ENCODE peak calls at places on chromosomes 13 and 19, in eight cellular contexts. K is GM13977, O is colonic mucosa, D is astrocyte of the cerebellum, M is AG04450, Y is endodermal cell, B is stomach, E is thoracic aorta. N is an unnamed sample.

GRCh38 chr13:107441279-107441678 is 774.1 kb downstream of the LIG4 start:
- DNase-seq in K (no peak), O (no peak), D (peak), M (peak), Y (no peak), B (no peak), E (no peak), N (peak)

GRCh38 chr13:74575729-74576125 is 441.5 kb upstream of the KLF12 start:
- DNase-seq in K (no peak), O (peak), D (no peak), M (no peak), Y (peak), B (peak), E (peak), N (no peak)

GRCh38 chr13:66635526-66635925 is 594.6 kb downstream of the PCDH9 start:
- DNase-seq in K (no peak), O (no peak), D (peak), M (peak), Y (no peak), B (no peak), E (no peak), N (peak)

GRCh38 chr19:1169921-1170885 is 3.9 kb downstream of the SBNO2 start:
- DNase-seq in K (no peak), O (no peak), D (no peak), M (peak), Y (no peak), B (peak), E (no peak), N (no peak)

GRCh38 chr13:108322206-108322824 is 52.8 kb downstream of the TNFSF13B start:
- DNase-seq in K (peak), O (no peak), D (peak), M (peak), Y (no peak), B (no peak), E (no peak), N (peak)

GRCh38 chr13:101218484-101218883 is 197.8 kb downstream of the NALCN start:
- DNase-seq in K (no peak), O (no peak), D (no peak), M (no peak), Y (no peak), B (no peak), E (no peak), N (no peak)

GRCh38 chr19:4043966-4044365 is 22.7 kb downstream of the ZBTB7A start:
- DNase-seq in K (peak), O (no peak), D (no peak), M (no peak), Y (no peak), B (no peak), E (no peak), N (no peak)

GRCh38 chr19:50319156-50319555 is 10.0 kb downstream of the KCNC3 start:
- DNase-seq in K (peak), O (no peak), D (no peak), M (no peak), Y (no peak), B (no peak), E (no peak), N (no peak)

GRCh38 chr19:40315812-40316475 is 30.8 kb upstream of the AKT2 start:
- DNase-seq in K (no peak), O (no peak), D (no peak), M (no peak), Y (no peak), B (no peak), E (no peak), N (no peak)

GRCh38 chr19:30202060-30202600 is 170.1 kb upstream of the ZNF536 start:
- DNase-seq in K (no peak), O (no peak), D (no peak), M (no peak), Y (peak), B (no peak), E (no peak), N (no peak)

GRCh38 chr13:112781881-112782361 is 92.1 kb downstream of the ATP11A start:
- DNase-seq in K (no peak), O (no peak), D (no peak), M (no peak), Y (no peak), B (peak), E (no peak), N (no peak)

GRCh38 chr13:36130542-36131214 is 504 bp downstream of the DCLK1 start:
- DNase-seq in K (no peak), O (no peak), D (no peak), M (no peak), Y (peak), B (no peak), E (no peak), N (no peak)

GRCh38 chr13:32825481-32825880 is 190.7 kb upstream of the KL start:
- DNase-seq in K (no peak), O (no peak), D (no peak), M (no peak), Y (no peak), B (no peak), E (no peak), N (no peak)

GRCh38 chr19:28065026-28065425 is 1147.9 kb downstream of the UQCRFS1 start:
- DNase-seq in K (no peak), O (no peak), D (no peak), M (no peak), Y (no peak), B (no peak), E (no peak), N (no peak)

GRCh38 chr19:51772977-51773376 is 12.0 kb downstream of the FPR2 start:
- DNase-seq in K (no peak), O (no peak), D (no peak), M (no peak), Y (no peak), B (no peak), E (no peak), N (no peak)

GRCh38 chr13:94419304-94419943 is 60.1 kb downstream of the DCT start:
- DNase-seq in K (no peak), O (no peak), D (no peak), M (peak), Y (no peak), B (no peak), E (no peak), N (peak)

GRCh38 chr19:49339364-49340068 is 4.3 kb downstream of the CD37 start:
- DNase-seq in K (peak), O (peak), D (no peak), M (peak), Y (peak), B (peak), E (peak), N (peak)

GRCh38 chr19:49593233-49594113 is 2.5 kb downstream of the PRR12 start:
- DNase-seq in K (peak), O (peak), D (peak), M (peak), Y (peak), B (peak), E (peak), N (peak)

GRCh38 chr13:94325660-94326059 is 153.8 kb downstream of the DCT start:
- DNase-seq in K (no peak), O (no peak), D (no peak), M (no peak), Y (no peak), B (no peak), E (no peak), N (no peak)

GRCh38 chr19:51784922-51785690 is 9.9 kb upstream of the FPR3 start:
- DNase-seq in K (no peak), O (peak), D (no peak), M (no peak), Y (no peak), B (no peak), E (peak), N (no peak)

GRCh38 chr19:8481191-8481590 is 21.2 kb downstream of the PRAM1 start:
- DNase-seq in K (no peak), O (no peak), D (no peak), M (no peak), Y (no peak), B (no peak), E (no peak), N (no peak)

GRCh38 chr13:69291292-69291906 is 816.2 kb upstream of the ATXN8OS start:
- DNase-seq in K (no peak), O (no peak), D (no peak), M (no peak), Y (no peak), B (no peak), E (no peak), N (no peak)

GRCh38 chr19:47280183-47280797 is 5.6 kb downstream of the INAFM1 start:
- DNase-seq in K (no peak), O (no peak), D (no peak), M (no peak), Y (peak), B (peak), E (no peak), N (no peak)

GRCh38 chr13:43110658-43111057 is 87.3 kb downstream of the DNAJC15 start:
- DNase-seq in K (no peak), O (no peak), D (no peak), M (no peak), Y (no peak), B (no peak), E (no peak), N (no peak)

DNA sequence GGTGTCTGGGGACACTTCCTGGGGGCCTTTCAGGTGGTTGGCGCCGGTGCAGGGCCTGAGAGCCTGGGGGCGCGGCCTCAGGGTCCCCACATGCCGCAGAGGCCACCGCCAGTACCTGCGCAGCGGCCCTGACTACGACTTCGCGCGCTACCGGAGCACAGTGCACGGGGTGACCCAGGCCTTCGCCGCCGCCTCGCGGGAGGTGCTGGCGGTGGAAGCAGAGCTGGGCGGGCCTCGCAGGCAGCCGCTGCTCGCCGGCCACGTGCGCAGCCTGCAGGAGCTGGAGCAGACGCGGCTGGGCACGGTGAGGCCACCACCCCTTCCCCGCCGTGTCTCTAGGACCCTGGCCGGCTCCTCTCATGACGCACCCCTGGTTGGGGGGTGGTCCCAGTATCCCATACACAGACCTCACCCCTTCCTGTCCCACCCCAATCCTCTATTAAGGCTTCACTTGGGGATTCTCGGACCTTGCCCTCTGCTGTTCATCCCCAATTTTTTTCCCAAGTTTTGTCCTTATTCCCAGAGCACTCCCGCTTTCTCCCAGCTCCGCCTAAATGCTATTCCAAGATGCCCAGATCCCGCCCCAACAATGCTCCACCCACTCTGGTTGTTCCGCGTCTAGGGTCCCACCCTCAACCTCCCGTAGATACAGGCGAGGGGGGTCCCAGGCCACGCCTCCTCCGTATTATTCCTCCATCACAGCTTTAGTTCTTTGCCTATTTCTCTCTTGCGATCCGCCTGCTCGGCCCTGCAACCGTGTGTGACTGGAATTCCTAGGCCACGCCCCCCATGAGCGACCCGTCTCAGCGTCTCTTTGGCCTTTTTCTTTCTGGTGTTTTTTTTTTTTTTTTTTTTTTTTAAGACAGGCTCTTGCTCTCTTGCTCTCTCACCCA is 1.0 kb downstream of the REX1BD start:
- DNase-seq in K (peak), O (peak), D (no peak), M (no peak), Y (peak), B (peak), E (no peak), N (no peak)
- TF ChIP-seq CTCF in K (peak), O (no peak), D (peak), M (peak), Y (no peak), B (peak), E (peak), N (no peak)

GRCh38 chr13:48532473-48533206 is at the start of gene RCBTB2:
- DNase-seq in K (peak), O (peak), D (peak), M (peak), Y (peak), B (peak), E (peak), N (peak)

GRCh38 chr13:48533986-48534600 is 1.2 kb upstream of the RCBTB2 start:
- DNase-seq in K (no peak), O (no peak), D (no peak), M (no peak), Y (no peak), B (no peak), E (no peak), N (no peak)

GRCh38 chr13:48532146-48532472 is 771 bp downstream of the RCBTB2 start:
- DNase-seq in K (no peak), O (peak), D (peak), M (peak), Y (no peak), B (no peak), E (no peak), N (no peak)

GRCh38 chr13:48531416-48532145 is 1.3 kb downstream of the RCBTB2 start:
- DNase-seq in K (no peak), O (peak), D (no peak), M (no peak), Y (peak), B (no peak), E (no peak), N (no peak)

DNA sequence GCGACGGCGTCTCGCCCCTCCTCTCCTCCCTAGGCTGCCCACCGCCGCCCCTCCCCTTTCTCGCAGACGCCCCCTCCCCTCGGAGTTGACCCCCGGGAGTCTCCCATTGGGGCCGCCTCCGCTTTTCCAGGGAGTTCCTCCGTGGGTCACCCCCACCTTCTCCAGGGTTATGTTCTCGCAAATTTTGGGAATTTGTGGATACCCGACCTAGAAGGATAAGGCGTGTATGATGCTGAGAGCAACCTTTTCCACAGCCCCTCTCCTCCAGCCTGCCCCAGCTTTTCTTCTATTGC is 273 bp upstream of the RCBTB2 start:
- DNase-seq in K (no peak), O (no peak), D (no peak), M (no peak), Y (no peak), B (no peak), E (no peak), N (no peak)
- TF ChIP-seq CTCF in K (no peak), O (no peak), D (no peak), M (no peak), Y (no peak), B (no peak), E (no peak), N (no peak)

GRCh38 chr19:33921165-33921564 is 124.5 kb downstream of the KCTD15 start:
- DNase-seq in K (no peak), O (no peak), D (no peak), M (no peak), Y (peak), B (no peak), E (no peak), N (no peak)
- TF ChIP-seq CTCF in K (no peak), O (no peak), D (no peak), M (no peak), Y (no peak), B (no peak), E (no peak), N (no peak)

DNA sequence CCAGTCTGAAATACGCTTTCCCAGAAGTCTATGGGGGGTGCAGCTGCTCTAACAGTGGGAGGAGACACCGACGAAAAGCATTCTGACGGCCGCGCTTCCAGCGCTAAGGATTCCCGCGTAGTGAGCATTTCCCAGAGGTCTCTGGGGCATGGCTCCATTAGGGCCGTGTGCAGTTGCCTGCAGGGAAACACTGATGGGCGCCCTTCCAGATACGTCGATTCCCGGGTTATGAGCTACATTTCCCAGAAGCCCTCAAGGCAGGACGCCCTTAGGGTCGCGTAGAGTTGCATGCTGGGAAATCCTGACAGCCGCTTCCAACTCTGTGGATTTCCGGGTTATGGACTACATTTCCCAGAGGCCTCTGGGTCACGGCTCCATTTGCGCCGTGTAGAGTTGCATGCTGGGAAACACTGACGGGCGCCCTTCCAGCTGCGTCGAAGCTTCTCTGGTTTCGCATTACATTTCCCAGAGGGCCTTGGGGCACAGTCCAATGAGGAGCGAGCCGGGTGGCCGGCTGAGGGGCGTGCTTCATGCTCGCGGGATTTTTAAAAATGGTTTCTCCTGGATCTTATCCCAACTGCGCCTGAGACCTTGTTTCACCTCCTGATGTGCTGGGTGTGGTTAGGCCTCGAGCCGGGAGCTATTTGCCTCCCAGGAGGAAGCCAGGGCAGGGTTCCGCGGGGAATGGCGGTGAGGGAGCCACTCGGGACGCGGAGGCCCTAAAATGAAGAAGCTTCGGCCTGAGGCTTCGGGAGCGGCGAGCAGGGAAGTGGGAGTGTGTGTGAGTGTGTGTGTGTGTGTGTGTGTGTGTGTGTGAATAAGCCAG is 17.2 kb upstream of the ZNF331 start:
- DNase-seq in K (peak), O (peak), D (peak), M (peak), Y (peak), B (peak), E (peak), N (peak)
- TF ChIP-seq CTCF in K (no peak), O (no peak), D (no peak), M (no peak), Y (no peak), B (no peak), E (no peak), N (no peak)

GRCh38 chr13:91078093-91078679 is 269.3 kb upstream of the MIR17HG start:
- DNase-seq in K (peak), O (no peak), D (peak), M (no peak), Y (no peak), B (no peak), E (no peak), N (no peak)
- TF ChIP-seq CTCF in K (peak), O (no peak), D (peak), M (peak), Y (peak), B (no peak), E (peak), N (peak)

GRCh38 chr13:52669677-52670076 is 17.0 kb downstream of the SUGT1 start:
- DNase-seq in K (no peak), O (no peak), D (no peak), M (no peak), Y (no peak), B (no peak), E (no peak), N (no peak)
- TF ChIP-seq CTCF in K (no peak), O (no peak), D (no peak), M (peak), Y (no peak), B (no peak), E (no peak), N (no peak)

GRCh38 chr13:110239280-110240120 is 67.5 kb downstream of the COL4A1 start:
- DNase-seq in K (no peak), O (no peak), D (no peak), M (no peak), Y (no peak), B (no peak), E (no peak), N (no peak)
- TF ChIP-seq CTCF in K (no peak), O (no peak), D (peak), M (no peak), Y (no peak), B (no peak), E (no peak), N (no peak)

GRCh38 chr13:51833980-51834379 is 11.0 kb downstream of the TMEM272 start:
- DNase-seq in K (no peak), O (no peak), D (no peak), M (no peak), Y (no peak), B (no peak), E (no peak), N (no peak)
- TF ChIP-seq CTCF in K (no peak), O (no peak), D (no peak), M (no peak), Y (no peak), B (no peak), E (no peak), N (no peak)